ENCODE peak calls at places on chromosomes 13 and 19, in four cellular contexts. A, E, X and F are unnamed samples.

GRCh38 chr13:25181597-25181996 is 9.5 kb upstream of the AMER2 start:
- DNase-seq in E (no peak), A (no peak), X (no peak), F (no peak)

GRCh38 chr13:98848736-98849135 is 96.3 kb upstream of the SLC15A1 start:
- DNase-seq in X (no peak), A (no peak), E (no peak), F (peak)

GRCh38 chr13:62933809-62934208 is 1518.2 kb upstream of the PCDH20 start:
- DNase-seq in E (no peak), A (no peak), X (no peak), F (no peak)

GRCh38 chr19:16051254-16052025 is 24.9 kb upstream of the TPM4 start:
- DNase-seq in E (peak), X (no peak), A (peak), F (no peak)

GRCh38 chr19:4991538-4991937 is 22.6 kb downstream of the KDM4B start:
- DNase-seq in A (no peak), E (no peak), X (no peak), F (no peak)

GRCh38 chr13:40656358-40656757 is 10.1 kb downstream of the FOXO1 start:
- DNase-seq in X (no peak), A (no peak), E (no peak), F (no peak)

GRCh38 chr19:13795595-13796300 is 505 bp downstream of the ZSWIM4 start:
- DNase-seq in A (no peak), E (no peak), X (no peak), F (no peak)

GRCh38 chr13:65966991-65967451 is 1263.1 kb downstream of the PCDH9 start:
- DNase-seq in E (no peak), X (no peak), A (no peak), F (no peak)

GRCh38 chr19:12946092-12946845 is 607 bp downstream of the RAD23A start:
- DNase-seq in E (peak), A (no peak), X (peak), F (peak)

GRCh38 chr13:110303644-110304043 is 3.3 kb downstream of the COL4A1 start:
- DNase-seq in A (no peak), X (no peak), E (no peak), F (no peak)

GRCh38 chr13:42041684-42042035 is 6.8 kb upstream of the DGKH start:
- DNase-seq in A (no peak), E (no peak), X (peak), F (peak)

GRCh38 chr13:105410602-105411001 is 1124.9 kb downstream of the EFNB2 start:
- DNase-seq in E (no peak), X (peak), A (no peak), F (peak)

GRCh38 chr19:13841339-13842293 is 35.3 kb upstream of the NANOS3 start:
- DNase-seq in A (peak), E (no peak), X (peak), F (peak)

GRCh38 chr19:41993612-41994483 is at the start of gene ATP1A3:
- DNase-seq in X (no peak), A (peak), E (peak), F (no peak)

GRCh38 chr13:29707876-29708543 is 112.5 kb upstream of the SLC7A1 start:
- DNase-seq in E (peak), A (peak), X (peak), F (peak)

GRCh38 chr13:30872685-30873443 is 33.2 kb upstream of the MEDAG start:
- DNase-seq in A (no peak), X (peak), E (no peak), F (peak)

GRCh38 chr19:3285647-3286176 is 61.3 kb downstream of the CELF5 start:
- DNase-seq in X (peak), E (peak), A (peak), F (no peak)

GRCh38 chr19:2051771-2052704 is 994 bp upstream of the MKNK2 start:
- DNase-seq in A (peak), X (peak), E (peak), F (no peak)

GRCh38 chr13:39484506-39485313 is 118.3 kb downstream of the LHFPL6 start:
- DNase-seq in A (no peak), E (no peak), X (no peak), F (no peak)

GRCh38 chr19:4647676-4648644 is 8.6 kb downstream of the TNFAIP8L1 start:
- DNase-seq in A (no peak), E (no peak), X (peak), F (no peak)

GRCh38 chr19:29404015-29404414 is 121.8 kb upstream of the VSTM2B start:
- DNase-seq in E (no peak), A (no peak), X (no peak), F (no peak)

GRCh38 chr19:51810228-51810627 is 15.3 kb downstream of the FPR3 start:
- DNase-seq in E (no peak), A (no peak), X (no peak), F (no peak)

GRCh38 chr19:38661996-38662395 is 14.5 kb downstream of the ACTN4 start:
- DNase-seq in X (peak), A (no peak), E (no peak), F (no peak)

GRCh38 chr19:44925114-44925891 is 10.9 kb downstream of the APOC1 start:
- DNase-seq in A (no peak), E (no peak), X (peak), F (peak)

GRCh38 chr19:12733369-12733896 is 1.1 kb downstream of the TRIR start:
- DNase-seq in X (no peak), A (peak), E (peak), F (no peak)